ENCODE peak calls at places on chromosomes 2 and 18, in eight cellular contexts. I, U, R, L, M, H, C and S are unnamed samples.

GRCh38 chr18:12327510-12328178 is 19.6 kb downstream of the TUBB6 start:
- DNase-seq in I (peak), U (peak), R (peak), L (peak), M (peak), H (peak), C (peak), S (peak)

GRCh38 chr18:79515944-79516351 is 120.2 kb downstream of the NFATC1 start:
- DNase-seq in I (no peak), U (no peak), R (no peak), L (no peak), M (no peak), H (no peak), C (no peak), S (no peak)

GRCh38 chr2:86480105-86480504 is 38.9 kb downstream of the KDM3A start:
- DNase-seq in I (no peak), U (no peak), R (no peak), L (no peak), M (no peak), H (peak), C (no peak), S (no peak)

GRCh38 chr2:46461716-46462171 is 17.6 kb upstream of the TMEM247 start:
- DNase-seq in I (no peak), U (no peak), R (no peak), L (no peak), M (no peak), H (no peak), C (peak), S (no peak)

GRCh38 chr18:1585881-1586488 is 681.3 kb downstream of the ADCYAP1 start:
- DNase-seq in I (peak), U (peak), R (peak), L (peak), M (peak), H (peak), C (peak), S (no peak)

GRCh38 chr2:108573070-108573469 is 38.8 kb downstream of the LIMS1 start:
- DNase-seq in I (no peak), U (no peak), R (no peak), L (no peak), M (peak), H (no peak), C (no peak), S (no peak)

GRCh38 chr2:20129320-20130274 is 78.2 kb upstream of the LAPTM4A start:
- DNase-seq in I (no peak), U (no peak), R (no peak), L (no peak), M (no peak), H (no peak), C (no peak), S (no peak)

GRCh38 chr18:31954349-31954748 is 11.4 kb upstream of the TRAPPC8 start:
- DNase-seq in I (peak), U (no peak), R (no peak), L (no peak), M (peak), H (no peak), C (no peak), S (no peak)

GRCh38 chr2:71671203-71671602 is 217.8 kb downstream of the DYSF start:
- DNase-seq in I (no peak), U (no peak), R (no peak), L (no peak), M (no peak), H (no peak), C (no peak), S (peak)

GRCh38 chr18:24491882-24492281 is 31.4 kb downstream of the HRH4 start:
- DNase-seq in I (no peak), U (no peak), R (no peak), L (no peak), M (no peak), H (no peak), C (no peak), S (no peak)

GRCh38 chr2:16671760-16672159 is 6.1 kb upstream of the CYRIA start:
- DNase-seq in I (no peak), U (peak), R (no peak), L (no peak), M (no peak), H (peak), C (no peak), S (no peak)

GRCh38 chr2:127142663-127143630 is 36.0 kb upstream of the BIN1 start:
- DNase-seq in I (no peak), U (no peak), R (no peak), L (no peak), M (peak), H (no peak), C (no peak), S (no peak)

GRCh38 chr2:23404426-23404825 is 19.4 kb downstream of the KLHL29 start:
- DNase-seq in I (no peak), U (peak), R (no peak), L (no peak), M (peak), H (peak), C (peak), S (no peak)